ENCODE peak calls at places on chromosomes 6 and 20, in nine cellular contexts. One of them, this sample, is unnamed.
A peak's percentile ranks its signal among the peaks of the same experiment; 100 is the strongest.

GRCh38 chr20:19012671-19013070 is 199.1 kb downstream of the SCP2D1 start:
- DNase-seq in CD8-positive, alpha-beta memory T cell: no peak
- DNase-seq in psoas muscle: no peak
- DNase-seq in CD4-positive, CD25-positive, alpha-beta regulatory T cell: no peak
- DNase-seq in A549: no peak
- DNase-seq in stimulated activated CD8-positive, alpha-beta memory T cell treated with anti-CD3 and anti-CD28 coated beads, Interleukin-4, amount 100 ng/mL, for 24 hours: no peak
- DNase-seq in C1 segment of cervical spinal cord: no peak
- DNase-seq in CD8-positive, alpha-beta T cell: no peak
- DNase-seq in WTC11: peak; percentile 20
- DNase-seq in this sample: no peak

GRCh38 chr6:170149681-170150589 is 140.9 kb downstream of the DLL1 start:
- DNase-seq in CD8-positive, alpha-beta memory T cell: no peak
- DNase-seq in psoas muscle: no peak
- DNase-seq in CD4-positive, CD25-positive, alpha-beta regulatory T cell: no peak
- DNase-seq in A549: no peak
- DNase-seq in stimulated activated CD8-positive, alpha-beta memory T cell treated with anti-CD3 and anti-CD28 coated beads, Interleukin-4, amount 100 ng/mL, for 24 hours: no peak
- DNase-seq in C1 segment of cervical spinal cord: no peak
- DNase-seq in CD8-positive, alpha-beta T cell: no peak
- DNase-seq in WTC11: no peak
- DNase-seq in this sample: no peak

GRCh38 chr6:55088896-55089295 is 85.4 kb upstream of the HCRTR2 start:
- DNase-seq in CD8-positive, alpha-beta memory T cell: no peak
- DNase-seq in psoas muscle: no peak
- DNase-seq in CD4-positive, CD25-positive, alpha-beta regulatory T cell: no peak
- DNase-seq in A549: no peak
- DNase-seq in stimulated activated CD8-positive, alpha-beta memory T cell treated with anti-CD3 and anti-CD28 coated beads, Interleukin-4, amount 100 ng/mL, for 24 hours: no peak
- DNase-seq in C1 segment of cervical spinal cord: no peak
- DNase-seq in CD8-positive, alpha-beta T cell: no peak
- DNase-seq in WTC11: no peak
- DNase-seq in this sample: no peak

GRCh38 chr6:56953597-56954388 is 1.1 kb upstream of the BEND6 start:
- DNase-seq in CD8-positive, alpha-beta memory T cell: no peak
- DNase-seq in psoas muscle: no peak
- DNase-seq in CD4-positive, CD25-positive, alpha-beta regulatory T cell: no peak
- DNase-seq in A549: no peak
- DNase-seq in stimulated activated CD8-positive, alpha-beta memory T cell treated with anti-CD3 and anti-CD28 coated beads, Interleukin-4, amount 100 ng/mL, for 24 hours: no peak
- DNase-seq in C1 segment of cervical spinal cord: peak; percentile 57
- DNase-seq in CD8-positive, alpha-beta T cell: no peak
- DNase-seq in WTC11: no peak
- DNase-seq in this sample: no peak

GRCh38 chr6:113599444-113599843 is 257.7 kb upstream of the MARCKS start:
- DNase-seq in CD8-positive, alpha-beta memory T cell: no peak
- DNase-seq in psoas muscle: no peak
- DNase-seq in CD4-positive, CD25-positive, alpha-beta regulatory T cell: no peak
- DNase-seq in A549: no peak
- DNase-seq in stimulated activated CD8-positive, alpha-beta memory T cell treated with anti-CD3 and anti-CD28 coated beads, Interleukin-4, amount 100 ng/mL, for 24 hours: no peak
- DNase-seq in C1 segment of cervical spinal cord: no peak
- DNase-seq in CD8-positive, alpha-beta T cell: no peak
- DNase-seq in WTC11: no peak
- DNase-seq in this sample: peak; percentile 2

GRCh38 chr6:35831257-35832007 is 26.3 kb downstream of the LHFPL5 start:
- DNase-seq in CD8-positive, alpha-beta memory T cell: no peak
- DNase-seq in psoas muscle: no peak
- DNase-seq in CD4-positive, CD25-positive, alpha-beta regulatory T cell: no peak
- DNase-seq in A549: no peak
- DNase-seq in stimulated activated CD8-positive, alpha-beta memory T cell treated with anti-CD3 and anti-CD28 coated beads, Interleukin-4, amount 100 ng/mL, for 24 hours: no peak
- DNase-seq in C1 segment of cervical spinal cord: no peak
- DNase-seq in CD8-positive, alpha-beta T cell: no peak
- DNase-seq in WTC11: no peak
- DNase-seq in this sample: no peak

GRCh38 chr6:17714177-17714576 is 7.5 kb upstream of the NUP153 start:
- DNase-seq in CD8-positive, alpha-beta memory T cell: no peak
- DNase-seq in psoas muscle: no peak
- DNase-seq in CD4-positive, CD25-positive, alpha-beta regulatory T cell: no peak
- DNase-seq in A549: no peak
- DNase-seq in stimulated activated CD8-positive, alpha-beta memory T cell treated with anti-CD3 and anti-CD28 coated beads, Interleukin-4, amount 100 ng/mL, for 24 hours: no peak
- DNase-seq in C1 segment of cervical spinal cord: no peak
- DNase-seq in CD8-positive, alpha-beta T cell: no peak
- DNase-seq in WTC11: no peak
- DNase-seq in this sample: no peak

GRCh38 chr20:23918896-23919295 is 39.3 kb upstream of the CST5 start:
- DNase-seq in CD8-positive, alpha-beta memory T cell: no peak
- DNase-seq in psoas muscle: no peak
- DNase-seq in CD4-positive, CD25-positive, alpha-beta regulatory T cell: no peak
- DNase-seq in A549: no peak
- DNase-seq in stimulated activated CD8-positive, alpha-beta memory T cell treated with anti-CD3 and anti-CD28 coated beads, Interleukin-4, amount 100 ng/mL, for 24 hours: no peak
- DNase-seq in C1 segment of cervical spinal cord: no peak
- DNase-seq in CD8-positive, alpha-beta T cell: no peak
- DNase-seq in WTC11: no peak
- DNase-seq in this sample: no peak

GRCh38 chr6:44062771-44063560 is 64.3 kb downstream of the MRPL14 start:
- DNase-seq in CD8-positive, alpha-beta memory T cell: no peak
- DNase-seq in psoas muscle: peak; percentile 46
- DNase-seq in CD4-positive, CD25-positive, alpha-beta regulatory T cell: no peak
- DNase-seq in A549: no peak
- DNase-seq in stimulated activated CD8-positive, alpha-beta memory T cell treated with anti-CD3 and anti-CD28 coated beads, Interleukin-4, amount 100 ng/mL, for 24 hours: no peak
- DNase-seq in C1 segment of cervical spinal cord: no peak
- DNase-seq in CD8-positive, alpha-beta T cell: no peak
- DNase-seq in WTC11: peak; percentile 92
- DNase-seq in this sample: no peak

This sample was measured in PC-3.